ENCODE peak calls at places on chromosomes 13 and 19, in seven cellular contexts. B, H, W, A, F, G and O are unnamed samples.

GRCh38 chr19:29191005-29191404 is 21.9 kb downstream of the UQCRFS1 start:
- DNase-seq in B (no peak), H (no peak), W (no peak), A (no peak), F (no peak), G (no peak), O (no peak)

GRCh38 chr19:58038688-58039204 is 4.9 kb downstream of the ZSCAN1 start:
- DNase-seq in B (no peak), H (no peak), W (no peak), A (no peak), F (no peak), G (no peak), O (no peak)

GRCh38 chr19:3575949-3576673 is 3.4 kb downstream of the HMG20B start:
- DNase-seq in B (no peak), H (no peak), W (no peak), A (no peak), F (no peak), G (no peak), O (no peak)

GRCh38 chr19:7637374-7638256 is 705 bp downstream of the STXBP2 start:
- DNase-seq in B (peak), H (no peak), W (peak), A (no peak), F (no peak), G (no peak), O (no peak)

GRCh38 chr13:39148513-39148961 is 110.3 kb downstream of the NHLRC3 start:
- DNase-seq in B (peak), H (no peak), W (peak), A (no peak), F (peak), G (no peak), O (no peak)

GRCh38 chr19:768424-768823 is 17.5 kb downstream of the MISP start:
- DNase-seq in B (peak), H (no peak), W (no peak), A (no peak), F (no peak), G (no peak), O (no peak)

GRCh38 chr19:2922987-2923386 is 21.8 kb downstream of the ZNF77 start:
- DNase-seq in B (peak), H (no peak), W (peak), A (no peak), F (no peak), G (no peak), O (no peak)

GRCh38 chr19:38434549-38435051 is 1.1 kb downstream of the RYR1 start:
- DNase-seq in B (no peak), H (no peak), W (no peak), A (peak), F (no peak), G (no peak), O (no peak)

GRCh38 chr13:41985788-41986508 is 25.0 kb upstream of the VWA8 start:
- DNase-seq in B (peak), H (no peak), W (no peak), A (no peak), F (no peak), G (no peak), O (no peak)

GRCh38 chr19:10228925-10229324 is 2.2 kb downstream of the S1PR2 start:
- DNase-seq in B (no peak), H (peak), W (no peak), A (no peak), F (no peak), G (no peak), O (peak)

GRCh38 chr13:65585346-65585745 is 1644.8 kb downstream of the PCDH9 start:
- DNase-seq in B (no peak), H (no peak), W (no peak), A (no peak), F (no peak), G (no peak), O (no peak)

GRCh38 chr19:2239771-2240770 is 3.4 kb downstream of the SF3A2 start:
- DNase-seq in B (peak), H (no peak), W (peak), A (no peak), F (no peak), G (no peak), O (peak)

GRCh38 chr13:114059946-114060860 is 72.2 kb downstream of the RASA3 start:
- DNase-seq in B (no peak), H (no peak), W (no peak), A (no peak), F (peak), G (no peak), O (no peak)

GRCh38 chr19:17448190-17448967 is at the start of gene TMEM221:
- DNase-seq in B (no peak), H (peak), W (peak), A (no peak), F (no peak), G (no peak), O (peak)

GRCh38 chr13:78102121-78102677 is 183.6 kb upstream of the EDNRB start:
- DNase-seq in B (no peak), H (no peak), W (peak), A (no peak), F (no peak), G (no peak), O (no peak)

GRCh38 chr13:88103824-88104223 is 432.7 kb downstream of the SLITRK5 start:
- DNase-seq in B (no peak), H (no peak), W (no peak), A (no peak), F (no peak), G (no peak), O (no peak)

GRCh38 chr19:35592226-35592625 is 6.3 kb downstream of the PMIS2 start:
- DNase-seq in B (peak), H (no peak), W (peak), A (no peak), F (no peak), G (no peak), O (no peak)

GRCh38 chr19:5880604-5881078 is 10.3 kb upstream of the FUT5 start:
- DNase-seq in B (peak), H (no peak), W (peak), A (no peak), F (no peak), G (no peak), O (no peak)

GRCh38 chr19:50178859-50179537 is 15.9 kb upstream of the IZUMO2 start:
- DNase-seq in B (no peak), H (no peak), W (no peak), A (no peak), F (no peak), G (no peak), O (no peak)

GRCh38 chr19:6568010-6568411 is 22.9 kb downstream of the CD70 start:
- DNase-seq in B (no peak), H (no peak), W (no peak), A (no peak), F (no peak), G (no peak), O (no peak)

GRCh38 chr13:113537205-113537604 is 46.7 kb upstream of the DCUN1D2 start:
- DNase-seq in B (no peak), H (no peak), W (no peak), A (no peak), F (no peak), G (peak), O (no peak)

GRCh38 chr13:37870489-37870845 is 895 bp upstream of the TRPC4 start:
- DNase-seq in B (no peak), H (no peak), W (no peak), A (no peak), F (no peak), G (no peak), O (no peak)

GRCh38 chr13:41054919-41055619 is 6.2 kb upstream of the WBP4 start:
- DNase-seq in B (no peak), H (no peak), W (no peak), A (no peak), F (no peak), G (no peak), O (no peak)

GRCh38 chr19:3225677-3226093 is 1.2 kb downstream of the CELF5 start:
- DNase-seq in B (no peak), H (no peak), W (no peak), A (no peak), F (no peak), G (no peak), O (no peak)

GRCh38 chr13:94657167-94657566 is 55.2 kb downstream of the SOX21 start:
- DNase-seq in B (peak), H (no peak), W (no peak), A (no peak), F (no peak), G (no peak), O (no peak)

GRCh38 chr13:32639502-32640105 is 53.4 kb downstream of the PDS5B start:
- DNase-seq in B (peak), H (peak), W (peak), A (peak), F (peak), G (no peak), O (peak)

GRCh38 chr19:17869114-17869608 is 2.6 kb upstream of the SLC5A5 start:
- DNase-seq in B (no peak), H (no peak), W (no peak), A (no peak), F (no peak), G (no peak), O (no peak)

GRCh38 chr13:25241007-25241406 is 46.3 kb downstream of the MTMR6 start:
- DNase-seq in B (no peak), H (no peak), W (no peak), A (no peak), F (no peak), G (no peak), O (no peak)

GRCh38 chr13:20142019-20142926 is 18.6 kb downstream of the GJA3 start:
- DNase-seq in B (no peak), H (no peak), W (no peak), A (no peak), F (no peak), G (no peak), O (no peak)

GRCh38 chr19:843836-844299 is 3.1 kb downstream of the PRTN3 start:
- DNase-seq in B (no peak), H (no peak), W (no peak), A (no peak), F (no peak), G (no peak), O (no peak)